ENCODE peak calls at places on chromosome 11, in eight cellular contexts. J, D, I, S, O, F, X and C are unnamed samples.

GRCh38 chr11:27241316-27242122 is 121.5 kb downstream of the CCDC34 start:
- DNase-seq in D (no peak), I (no peak), F (no peak), X (no peak), J (no peak), O (no peak), S (peak), C (no peak)

GRCh38 chr11:66859686-66860448 is 3.0 kb downstream of the LRFN4 start:
- DNase-seq in F (no peak), O (no peak), D (no peak), J (no peak), I (no peak), S (no peak), X (no peak), C (no peak)

GRCh38 chr11:128690746-128691091 is 3.2 kb upstream of the FLI1 start:
- DNase-seq in S (no peak), J (no peak), X (no peak), D (no peak), I (no peak), O (no peak), F (no peak), C (no peak)

GRCh38 chr11:60916669-60917206 is 2.8 kb downstream of the TMEM109 start:
- DNase-seq in O (no peak), S (no peak), J (no peak), I (no peak), D (no peak), X (no peak), F (no peak), C (no peak)

GRCh38 chr11:2737226-2737590 is 37.4 kb upstream of the KCNQ1OT1 start:
- DNase-seq in X (no peak), F (no peak), I (no peak), O (no peak), J (no peak), S (peak), D (no peak), C (no peak)

GRCh38 chr11:86477495-86478155 is 102.9 kb downstream of the CCDC81 start:
- DNase-seq in F (no peak), I (no peak), J (no peak), D (no peak), X (no peak), O (no peak), S (no peak), C (no peak)

GRCh38 chr11:113177596-113178115 is 136.7 kb upstream of the TTC12 start:
- DNase-seq in F (no peak), I (no peak), X (no peak), O (no peak), S (no peak), D (no peak), J (no peak), C (no peak)

GRCh38 chr11:1779806-1780699 is 16.3 kb upstream of the CTSD start:
- DNase-seq in O (no peak), D (no peak), J (no peak), I (no peak), F (no peak), S (no peak), X (peak), C (no peak)

GRCh38 chr11:102115557-102115956 is 5.3 kb downstream of the YAP1 start:
- DNase-seq in I (no peak), X (no peak), O (no peak), D (no peak), F (no peak), S (peak), J (no peak), C (peak)

GRCh38 chr11:14503023-14503422 is 3.4 kb upstream of the COPB1 start:
- DNase-seq in J (no peak), X (no peak), O (no peak), D (no peak), F (no peak), I (no peak), S (no peak), C (no peak)

GRCh38 chr11:129390303-129390816 is 14.7 kb downstream of the BARX2 start:
- DNase-seq in X (no peak), J (no peak), F (no peak), D (no peak), S (no peak), O (no peak), I (no peak), C (no peak)

GRCh38 chr11:69810289-69811118 is 8.7 kb downstream of the FGF3 start:
- DNase-seq in J (no peak), D (no peak), I (no peak), O (no peak), F (no peak), X (no peak), S (no peak), C (no peak)

GRCh38 chr11:18230859-18231258 is 5.7 kb downstream of the SAA4 start:
- DNase-seq in J (no peak), I (no peak), F (no peak), O (no peak), D (no peak), X (no peak), S (no peak), C (no peak)

GRCh38 chr11:44266056-44266780 is 43.7 kb downstream of the ALX4 start:
- DNase-seq in F (no peak), J (no peak), O (no peak), D (no peak), S (no peak), X (no peak), I (no peak), C (no peak)

GRCh38 chr11:340539-341512 is 20.2 kb upstream of the IFITM3 start:
- DNase-seq in S (no peak), X (no peak), F (no peak), J (no peak), O (no peak), D (no peak), I (peak), C (no peak)

GRCh38 chr11:2812371-2812991 is 73.1 kb downstream of the CDKN1C start:
- DNase-seq in D (no peak), J (no peak), F (no peak), X (no peak), S (no peak), I (no peak), O (no peak), C (peak)

GRCh38 chr11:126387856-126388255 is 32.4 kb downstream of the ST3GAL4 start:
- DNase-seq in S (no peak), O (no peak), F (no peak), J (no peak), D (no peak), X (no peak), I (no peak), C (no peak)

GRCh38 chr11:130832571-130833432 is 83.5 kb downstream of the SNX19 start:
- DNase-seq in O (no peak), J (no peak), F (no peak), X (no peak), D (no peak), I (no peak), S (peak), C (no peak)

GRCh38 chr11:83521647-83522596 is 235.8 kb upstream of the CCDC90B start:
- DNase-seq in S (peak), F (no peak), I (peak), D (no peak), X (no peak), J (no peak), O (peak), C (no peak)

GRCh38 chr11:77102246-77103210 is at the start of gene OMP:
- DNase-seq in S (no peak), F (no peak), X (no peak), O (no peak), I (no peak), D (no peak), J (no peak), C (no peak)